ENCODE peak calls at places on chromosomes 4 and X, in ten cellular contexts. W is HS-5, G is amygdala, P is NCI-H2081, J is AG08396, Z is NCI-H1436, F is fibroblast of pulmonary artery, V is cardiac muscle cell, C is GM10248, D is GM13976. O is an unnamed sample.

GRCh38 chrX:16822723-16823122 is 36.5 kb downstream of the TXLNG start:
- DNase-seq in W (no peak), G (no peak), P (no peak), J (peak; percentile 54), Z (no peak), F (peak; percentile 89), V (no peak), C (no peak), D (no peak), O (no peak)

GRCh38 chr4:99352602-99353580 is at the start of gene ADH1C:
- DNase-seq in W (no peak), G (no peak), P (no peak), J (no peak), Z (no peak), F (no peak), V (no peak), C (no peak), D (no peak), O (no peak)

GRCh38 chrX:17022205-17022604 is 75.7 kb downstream of the REPS2 start:
- DNase-seq in W (no peak), G (no peak), P (no peak), J (no peak), Z (no peak), F (peak; percentile 46), V (peak; percentile 55), C (no peak), D (no peak), O (no peak)

GRCh38 chr4:143308377-143308776 is 28.3 kb upstream of the GAB1 start:
- DNase-seq in W (no peak), G (no peak), P (no peak), J (no peak), Z (no peak), F (no peak), V (no peak), C (no peak), D (no peak), O (no peak)

GRCh38 chr4:151676301-151676700 is 84.5 kb downstream of the GATB start:
- DNase-seq in W (peak; percentile 42), G (no peak), P (no peak), J (peak; percentile 75), Z (no peak), F (peak; percentile 74), V (no peak), C (no peak), D (no peak), O (no peak)

GRCh38 chrX:151708821-151709220 is 7.0 kb upstream of the FATE1 start:
- DNase-seq in W (no peak), G (no peak), P (no peak), J (no peak), Z (no peak), F (no peak), V (no peak), C (no peak), D (no peak), O (no peak)

GRCh38 chr4:99390060-99390459 is 37.5 kb upstream of the ADH1C start:
- DNase-seq in W (no peak), G (no peak), P (no peak), J (no peak), Z (no peak), F (peak; percentile 49), V (no peak), C (no peak), D (no peak), O (no peak)

GRCh38 chrX:10457092-10457491 is 163.3 kb downstream of the MID1 start:
- DNase-seq in W (no peak), G (no peak), P (no peak), J (peak; percentile 54), Z (no peak), F (peak; percentile 71), V (no peak), C (no peak), D (no peak), O (no peak)

GRCh38 chr4:150394046-150394445 is 187.9 kb upstream of the MAB21L2 start:
- DNase-seq in W (no peak), G (no peak), P (no peak), J (no peak), Z (no peak), F (no peak), V (no peak), C (no peak), D (no peak), O (no peak)

GRCh38 chr4:89619230-89619962 is 217.6 kb downstream of the SNCA start:
- DNase-seq in W (no peak), G (no peak), P (no peak), J (no peak), Z (no peak), F (no peak), V (no peak), C (no peak), D (no peak), O (no peak)

GRCh38 chrX:142214081-142214480 is 9.0 kb upstream of the MAGEC2 start:
- DNase-seq in W (no peak), G (no peak), P (no peak), J (no peak), Z (no peak), F (no peak), V (no peak), C (no peak), D (no peak), O (no peak)

GRCh38 chrX:71556026-71556425 is 22.2 kb upstream of the GCNA start:
- DNase-seq in W (no peak), G (no peak), P (no peak), J (no peak), Z (no peak), F (no peak), V (no peak), C (no peak), D (no peak), O (no peak)

GRCh38 chrX:12894074-12894691 is 12.2 kb upstream of the TLR8 start:
- DNase-seq in W (no peak), G (no peak), P (peak; percentile 44), J (peak; percentile 38), Z (no peak), F (peak; percentile 20), V (peak; percentile 28), C (peak; percentile 36), D (peak; percentile 35), O (no peak)

GRCh38 chrX:724256-724655 is 93.7 kb downstream of the SHOX start:
- DNase-seq in W (no peak), G (no peak), P (no peak), J (no peak), Z (no peak), F (peak; percentile 11), V (no peak), C (no peak), D (no peak), O (peak; percentile 38)

GRCh38 chrX:6015423-6015822 is 213.2 kb downstream of the NLGN4X start:
- DNase-seq in W (no peak), G (no peak), P (no peak), J (no peak), Z (no peak), F (no peak), V (no peak), C (no peak), D (no peak), O (no peak)

GRCh38 chr4:41428941-41429669 is 108.9 kb upstream of the LIMCH1 start:
- DNase-seq in W (no peak), G (no peak), P (no peak), J (no peak), Z (no peak), F (no peak), V (no peak), C (no peak), D (no peak), O (no peak)